ENCODE peak calls at places on chromosomes 4 and X, in four cellular contexts. A is thoracic aorta, L is lower lobe of right lung, J is ascending aorta. G is an unnamed sample. For H3K4me1, the result is how much of the 10 kb centered on the place peaks cover.

GRCh38 chr4:165364452-165365080 is 14.2 kb upstream of the CPE start:
- DNase-seq in A (no peak), L (no peak), J (no peak), G (no peak)

GRCh38 chr4:65482410-65482809 is 187.9 kb downstream of the EPHA5 start:
- DNase-seq in A (no peak), L (no peak), J (no peak), G (no peak)

GRCh38 chr4:138868562-138868961 is 147.0 kb upstream of the NOCT start:
- DNase-seq in A (no peak), L (no peak), J (no peak), G (no peak)

GRCh38 chr4:150056569-150056968 is 21.7 kb upstream of the DCLK2 start:
- DNase-seq in A (no peak), L (no peak), J (no peak), G (no peak)

GRCh38 chr4:81452452-81453011 is 19.2 kb downstream of the RASGEF1B start:
- DNase-seq in A (no peak), L (no peak), J (no peak), G (no peak)

GRCh38 chr4:109837014-109837413 is 9.2 kb downstream of the RRH start:
- DNase-seq in A (no peak), L (no peak), J (no peak), G (no peak)

GRCh38 chr4:158176108-158176507 is 3.3 kb upstream of the GASK1B start:
- DNase-seq in A (peak), L (peak), J (peak), G (no peak)

GRCh38 chr4:83917572-83917971 is 381.7 kb downstream of the GPAT3 start:
- DNase-seq in A (no peak), L (no peak), J (no peak), G (no peak)

GRCh38 chr4:152581536-152582160 is 45.8 kb upstream of the FBXW7 start:
- DNase-seq in A (no peak), L (no peak), J (no peak), G (no peak)

GRCh38 chr4:113222431-113222979 is 173.1 kb downstream of the ANK2 start:
- DNase-seq in A (no peak), L (no peak), J (no peak), G (no peak)

GRCh38 chr4:82733636-82734035 is 65.0 kb downstream of the SCD5 start:
- DNase-seq in A (no peak), L (no peak), J (no peak), G (no peak)

GRCh38 chr4:183443609-183444148 is 757 bp upstream of the CDKN2AIP start:
- DNase-seq in A (peak), L (no peak), J (no peak), G (peak)

GRCh38 chrX:150907474-150907873 is 9.0 kb upstream of the CD99L2 start:
- DNase-seq in A (no peak), L (no peak), J (no peak), G (no peak)

GRCh38 chr4:127145001-127145400 is 487.8 kb upstream of the INTU start:
- DNase-seq in A (no peak), L (no peak), J (no peak), G (no peak)

GRCh38 chr4:183430317-183430986 is 14.0 kb upstream of the CDKN2AIP start:
- DNase-seq in A (no peak), L (no peak), J (no peak), G (no peak)

GRCh38 chr4:40046311-40046980 is 10.2 kb upstream of the N4BP2 start:
- DNase-seq in A (no peak), L (peak), J (no peak), G (no peak)

GRCh38 chr4:179615704-179616103 is 2173.5 kb upstream of the AGA start:
- DNase-seq in A (no peak), L (no peak), J (no peak), G (no peak)

GRCh38 chr4:121943941-121944340 is 7.9 kb downstream of the TRPC3 start:
- DNase-seq in A (no peak), L (no peak), J (no peak), G (no peak)

GRCh38 chr4:5257086-5257485 is 205.8 kb downstream of the STK32B start:
- DNase-seq in A (no peak), L (no peak), J (no peak), G (no peak)

GRCh38 chrX:111169141-111169540 is 73.2 kb downstream of the PAK3 start:
- DNase-seq in A (no peak), L (no peak), J (no peak), G (no peak)

GRCh38 chrX:45749375-45749774 is 548.7 kb upstream of the DIPK2B start:
- DNase-seq in A (no peak), L (no peak), J (no peak), G (no peak)

GRCh38 chr4:152734015-152734698 is 45.4 kb downstream of the TIGD4 start:
- DNase-seq in A (no peak), L (no peak), J (no peak), G (no peak)

GRCh38 chr4:24471623-24472510 is 112.5 kb downstream of the DHX15 start:
- DNase-seq in A (no peak), L (no peak), J (no peak), G (no peak)

GRCh38 chr4:87150498-87151261 is 69.7 kb downstream of the KLHL8 start:
- DNase-seq in A (peak), L (no peak), J (peak), G (peak)

GRCh38 chrX:11423362-11423818 is 130.2 kb downstream of the AMELX start:
- DNase-seq in A (no peak), L (no peak), J (peak), G (peak)

GRCh38 chr4:56148428-56148827 is 199.7 kb downstream of the CEP135 start:
- DNase-seq in A (no peak), L (no peak), J (no peak), G (no peak)

GRCh38 chr4:61273237-61273636 is 73.1 kb downstream of the ADGRL3 start:
- DNase-seq in A (no peak), L (no peak), J (no peak), G (no peak)

GRCh38 chr4:184596044-184596616 is 53.1 kb downstream of the CASP3 start:
- DNase-seq in A (no peak), L (no peak), J (no peak), G (no peak)

GRCh38 chr4:124803641-124804040 is 91.1 kb upstream of the ANKRD50 start:
- DNase-seq in A (no peak), L (no peak), J (no peak), G (no peak)

GRCh38 chr4:17962171-17962570 is 59.4 kb downstream of the LCORL start:
- DNase-seq in A (no peak), L (no peak), J (no peak), G (no peak)

GRCh38 chr4:143606470-143606869 is 93.0 kb downstream of the SMARCA5 start:
- DNase-seq in A (no peak), L (no peak), J (no peak), G (no peak)

GRCh38 chr4:57110635-57111546 is 706 bp upstream of the IGFBP7 start:
- DNase-seq in A (no peak), L (peak), J (peak), G (no peak)

GRCh38 chr4:101708640-101709039 is 81.9 kb upstream of the BANK1 start:
- DNase-seq in A (no peak), L (no peak), J (no peak), G (no peak)

GRCh38 chr4:7759221-7759620 is 180.4 kb downstream of the AFAP1 start:
- DNase-seq in A (no peak), L (peak), J (no peak), G (no peak)

GRCh38 chr4:123390846-123391456 is 5.6 kb upstream of the SPRY1 start:
- DNase-seq in A (no peak), L (no peak), J (no peak), G (no peak)

GRCh38 chr4:48149971-48150370 is 15.9 kb upstream of the TXK start:
- DNase-seq in A (no peak), L (no peak), J (no peak), G (no peak)

GRCh38 chrX:77446840-77447239 is 349 bp upstream of the FGF16 start:
- DNase-seq in A (no peak), L (no peak), J (no peak), G (no peak)

GRCh38 chr4:106809083-106809482 is 227.0 kb downstream of the DKK2 start:
- DNase-seq in A (no peak), L (no peak), J (no peak), G (no peak)

DNA sequence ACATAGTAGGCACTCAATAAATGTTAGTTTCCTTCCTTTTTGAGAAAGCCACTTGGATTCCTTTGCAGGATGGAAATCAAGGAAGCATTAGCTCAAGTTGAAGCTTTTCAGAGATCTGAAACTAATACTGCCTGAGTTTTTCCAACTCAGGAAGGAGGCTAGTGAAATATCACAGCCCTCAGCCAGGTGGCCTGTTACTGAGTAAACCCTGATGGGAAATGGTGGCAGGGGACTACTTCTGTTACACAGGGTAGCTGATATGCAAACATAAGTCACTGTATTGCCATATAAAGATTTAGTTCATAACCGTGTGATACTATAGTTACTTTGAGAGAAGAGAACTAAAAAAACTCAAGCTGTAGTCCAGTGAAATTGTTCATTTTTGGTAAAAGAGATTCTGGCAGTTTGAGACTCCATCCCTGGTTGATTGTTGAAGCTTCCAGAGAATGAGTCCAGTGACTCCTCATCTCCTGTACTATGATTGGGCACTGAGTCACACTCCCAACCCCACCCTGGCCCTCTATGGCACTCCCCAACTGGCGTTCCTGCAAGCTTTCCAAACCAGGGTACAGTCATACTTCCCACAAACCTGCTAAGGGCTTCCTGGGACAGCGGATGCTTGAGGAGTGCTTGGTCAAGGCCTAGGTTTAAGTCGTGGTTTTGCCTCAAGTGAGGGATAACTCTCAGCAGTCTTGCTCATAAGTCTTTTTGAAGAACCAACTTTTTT is 81.8 kb downstream of the MID1IP1 start:
- DNase-seq in A (no peak), L (no peak), J (peak), G (no peak)
- H3K4me1 ChIP-seq in A (under half), L (under half), J (under half), G (under half)

GRCh38 chr4:71538528-71538927 is 199.7 kb downstream of the SLC4A4 start:
- DNase-seq in A (no peak), L (no peak), J (no peak), G (no peak)
- H3K4me1 ChIP-seq in A (under half), L (under half), J (under half), G (under half)

GRCh38 chrX:130171446-130172126 is at the start of gene RAB33A:
- DNase-seq in A (no peak), L (peak), J (no peak), G (no peak)
- H3K4me1 ChIP-seq in A (under half), L (under half), J (under half), G (under half)

GRCh38 chr4:2712261-2712842 is 43.8 kb downstream of the TNIP2 start:
- DNase-seq in A (no peak), L (no peak), J (no peak), G (no peak)
- H3K4me1 ChIP-seq in A (under half), L (under half), J (under half), G (under half)

GRCh38 chr4:105712766-105713165 is 4.2 kb downstream of the GSTCD start:
- DNase-seq in A (no peak), L (no peak), J (no peak), G (no peak)
- H3K4me1 ChIP-seq in A (under half), L (under half), J (under half), G (under half)